ENCODE peak calls at places on chromosome 19, in five cellular contexts. T is HAP-1; F is tibial nerve; J is CD8-positive, alpha-beta T cell; X is psoas muscle. A is an unnamed sample.

GRCh38 chr19:41927810-41928192 is 448 bp downstream of the ERFL start:
- DNase-seq in J (no peak), X (no peak), F (no peak), T (no peak), A (no peak)

GRCh38 chr19:38319421-38320258 is at the start of gene KCNK6:
- DNase-seq in F (peak; percentile 22), J (no peak), T (no peak), X (peak; percentile 39), A (peak; percentile 73)

GRCh38 chr19:54248016-54248601 is 5.5 kb upstream of the LILRA6 start:
- DNase-seq in F (peak; percentile 29), X (no peak), T (no peak), J (no peak), A (peak; percentile 62)

GRCh38 chr19:6752257-6753177 is 13.0 kb downstream of the TRIP10 start:
- DNase-seq in J (no peak), T (no peak), F (no peak), X (no peak), A (no peak)

GRCh38 chr19:21922276-21922675 is 86.3 kb upstream of the ZNF43 start:
- DNase-seq in J (no peak), X (no peak), F (no peak), T (no peak), A (no peak)

GRCh38 chr19:53328967-53329366 is 4.6 kb upstream of the ZNF845 start:
- DNase-seq in J (no peak), X (peak; percentile 61), F (no peak), T (no peak), A (peak; percentile 59)

GRCh38 chr19:926595-927043 is 784 bp downstream of the ARID3A start:
- DNase-seq in X (peak; percentile 65), J (no peak), F (peak; percentile 63), T (no peak), A (peak; percentile 85)

GRCh38 chr19:18960370-18960769 is 19.4 kb upstream of the HOMER3 start:
- DNase-seq in J (no peak), T (no peak), F (no peak), X (no peak), A (no peak)

GRCh38 chr19:41795031-41795461 is 1.3 kb upstream of the CEACAM3 start:
- DNase-seq in T (peak; percentile 18), J (peak; percentile 29), X (no peak), F (peak; percentile 71), A (no peak)

GRCh38 chr19:35278578-35279284 is 3.6 kb upstream of the HAMP start:
- DNase-seq in T (no peak), X (no peak), F (no peak), J (no peak), A (no peak)

GRCh38 chr19:35045667-35046300 is 4.3 kb downstream of the HPN start:
- DNase-seq in J (no peak), F (no peak), T (no peak), X (no peak), A (no peak)

GRCh38 chr19:48636859-48637448 is at the start of gene DBP:
- DNase-seq in J (no peak), X (no peak), F (no peak), T (no peak), A (peak; percentile 80)
- H3K4me1 ChIP-seq in J (peaks cover 43% of the 10 kb centered on the region), X (peaks cover 37% of the 10 kb centered on the region), F (peaks cover 34% of the 10 kb centered on the region), T (peaks cover 30% of the 10 kb centered on the region), A (peaks cover 52% of the 10 kb centered on the region)

GRCh38 chr19:10730932-10731331 is 13.1 kb downstream of the DNM2 start:
- DNase-seq in T (no peak), X (no peak), F (no peak), J (no peak), A (no peak)
- H3K4me1 ChIP-seq in T (peaks cover 2% of the 10 kb centered on the region), X (peaks cover 18% of the 10 kb centered on the region), F (peaks cover 13% of the 10 kb centered on the region), J (peaks cover 35% of the 10 kb centered on the region), A (peaks cover 71% of the 10 kb centered on the region)

GRCh38 chr19:45097450-45097775 is 4.4 kb downstream of the PPP1R37 start:
- DNase-seq in J (no peak), T (no peak), X (no peak), F (no peak), A (no peak)
- H3K4me1 ChIP-seq in J (peaks cover 49% of the 10 kb centered on the region), T (peaks cover 10% of the 10 kb centered on the region), X (peaks cover 86% of the 10 kb centered on the region), F (peaks cover 29% of the 10 kb centered on the region), A (peaks cover 57% of the 10 kb centered on the region)

GRCh38 chr19:14115761-14116160 is 1.8 kb downstream of the PRKACA start:
- DNase-seq in T (no peak), F (no peak), X (no peak), J (no peak), A (no peak)

GRCh38 chr19:14114854-14115253 is 2.7 kb downstream of the PRKACA start:
- DNase-seq in X (peak; percentile 71), J (no peak), T (no peak), F (no peak), A (peak; percentile 82)

GRCh38 chr19:14116918-14117578 is 514 bp downstream of the PRKACA start:
- DNase-seq in T (no peak), F (no peak), J (no peak), X (peak; percentile 63), A (peak; percentile 60)

GRCh38 chr19:14117668-14118164 is at the start of gene PRKACA:
- DNase-seq in T (peak; percentile 97), J (peak; percentile 95), X (peak; percentile 100), F (peak; percentile 94), A (peak; percentile 99)

DNA sequence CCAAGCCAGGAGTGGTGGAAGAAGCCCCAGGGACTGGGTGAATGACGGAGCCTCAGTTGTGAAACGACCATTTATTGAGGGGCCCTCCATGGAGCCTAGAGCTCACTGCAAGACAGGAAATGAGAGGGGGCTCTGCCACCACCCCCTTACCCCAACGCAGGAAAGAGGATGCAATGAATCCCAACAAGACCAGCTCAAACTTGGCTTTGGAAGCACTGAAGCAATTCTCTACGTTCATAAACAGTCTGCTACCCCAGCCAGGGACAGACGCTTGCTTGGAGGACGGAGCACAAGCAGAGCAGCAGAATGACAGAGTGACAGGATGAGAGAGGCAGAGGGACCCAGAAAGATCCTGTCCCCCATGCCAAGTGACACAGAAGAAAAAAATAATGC is 1.0 kb downstream of the PRKACA start:
- DNase-seq in T (no peak), F (no peak), X (no peak), J (no peak), A (no peak)
- H3K4me1 ChIP-seq in T (peaks cover 12% of the 10 kb centered on the region), F (peaks cover 59% of the 10 kb centered on the region), X (peaks cover 66% of the 10 kb centered on the region), J (peaks cover 48% of the 10 kb centered on the region), A (peaks cover 74% of the 10 kb centered on the region)

DNA sequence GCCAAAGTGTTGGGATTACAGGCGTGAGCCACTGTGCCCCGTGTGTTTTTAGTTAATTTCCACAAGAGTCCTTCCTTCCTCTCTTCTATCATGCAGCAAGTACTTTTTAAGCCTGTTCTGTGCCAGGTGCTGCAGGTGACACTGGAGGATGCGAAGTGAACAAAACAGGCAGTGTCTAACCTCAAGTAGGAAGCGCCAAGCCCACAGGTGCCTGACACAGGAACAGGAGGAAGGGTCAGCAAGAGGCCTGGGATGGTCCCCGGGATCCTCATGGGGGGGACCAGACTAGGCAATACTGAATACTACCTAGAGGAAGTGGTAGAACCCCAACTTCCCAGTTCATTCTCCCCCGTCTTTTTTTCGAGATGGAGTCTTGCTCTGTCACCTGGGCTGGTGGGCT is 1.8 kb upstream of the CALR start:
- DNase-seq in J (no peak), F (no peak), T (no peak), X (no peak), A (no peak)
- H3K4me1 ChIP-seq in J (peaks cover 56% of the 10 kb centered on the region), F (peaks cover 32% of the 10 kb centered on the region), T (peaks cover 34% of the 10 kb centered on the region), X (peaks cover 31% of the 10 kb centered on the region), A (peaks cover 50% of the 10 kb centered on the region)

GRCh38 chr19:2041686-2042484 is 9.2 kb downstream of the MKNK2 start:
- DNase-seq in X (peak; percentile 98), T (peak; percentile 88), J (peak; percentile 100), F (peak; percentile 92), A (peak; percentile 99)
- H3K4me1 ChIP-seq in X (peaks cover 74% of the 10 kb centered on the region), T (peaks cover 12% of the 10 kb centered on the region), J (peaks cover 54% of the 10 kb centered on the region), F (peaks cover 61% of the 10 kb centered on the region), A (peaks cover 68% of the 10 kb centered on the region)

DNA sequence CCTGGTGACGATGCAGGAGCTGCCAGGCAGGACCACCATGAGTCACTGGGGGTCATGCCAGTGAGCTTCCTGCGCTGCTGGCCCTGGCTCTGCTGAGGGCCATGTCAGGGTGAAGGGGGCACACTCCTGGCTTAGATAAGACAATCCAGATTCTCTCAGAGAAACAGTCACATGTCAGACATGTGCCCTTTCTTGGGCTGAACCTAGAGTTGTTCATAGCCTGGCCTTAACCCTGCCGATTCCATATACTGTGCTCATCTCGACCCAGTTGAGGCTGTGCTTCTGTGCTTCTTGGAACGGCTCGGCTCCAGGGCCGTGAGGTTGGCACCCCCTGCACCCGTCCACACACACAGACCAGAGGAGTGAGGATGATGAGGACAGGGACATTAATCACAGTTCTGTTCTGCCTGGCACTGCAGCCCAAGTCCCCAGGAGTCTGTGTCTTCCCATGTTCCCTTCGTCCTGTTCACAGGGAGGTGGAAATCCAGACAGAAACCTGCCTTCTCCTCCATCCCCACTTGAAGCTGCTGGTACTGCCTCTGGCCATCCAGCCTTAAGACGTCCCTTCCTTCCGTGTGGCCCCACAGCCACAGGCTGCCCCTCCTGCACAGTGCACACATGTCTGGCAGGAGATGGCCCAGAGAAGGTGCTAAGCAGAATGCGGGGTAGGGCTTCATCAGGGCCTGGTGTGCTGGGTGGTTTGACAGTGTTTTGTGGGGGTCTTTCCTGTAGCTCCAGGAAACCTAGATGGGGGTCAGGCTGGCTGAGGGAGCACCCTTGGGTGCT is 50.0 kb downstream of the LYL1 start:
- DNase-seq in X (no peak), J (no peak), F (no peak), T (no peak), A (peak; percentile 34)
- H3K4me1 ChIP-seq in X (peaks cover 94% of the 10 kb centered on the region), J (peaks cover 7% of the 10 kb centered on the region), F (peaks cover 68% of the 10 kb centered on the region), T (peaks cover 12% of the 10 kb centered on the region), A (peaks cover 82% of the 10 kb centered on the region)

A was measured in lower lobe of right lung.